ENCODE peak calls at places on chromosomes 3 and 15, in seven cellular contexts. One of them, this sample, is unnamed.

GRCh38 chr3:148902173-148902791 is 37.2 kb downstream of the CPA3 start:
- DNase-seq in PC-9: no peak
- DNase-seq in cardiac fibroblast: peak
- DNase-seq in H4: no peak
- DNase-seq in skeletal muscle cell: peak
- DNase-seq in natural killer cell: no peak
- DNase-seq in stimulated activated CD4-positive, alpha-beta T cell treated with anti-CD3 and anti-CD28 coated beads, Interleukin-4, amount 100 ng/mL, for 48 hours: no peak
- DNase-seq in this sample: peak

GRCh38 chr3:41251593-41251992 is 52.3 kb downstream of the CTNNB1 start:
- DNase-seq in PC-9: no peak
- DNase-seq in cardiac fibroblast: no peak
- DNase-seq in H4: no peak
- DNase-seq in skeletal muscle cell: no peak
- DNase-seq in natural killer cell: no peak
- DNase-seq in stimulated activated CD4-positive, alpha-beta T cell treated with anti-CD3 and anti-CD28 coated beads, Interleukin-4, amount 100 ng/mL, for 48 hours: no peak
- DNase-seq in this sample: no peak

GRCh38 chr3:188432826-188433525 is 279.0 kb downstream of the LPP start:
- DNase-seq in PC-9: no peak
- DNase-seq in cardiac fibroblast: peak
- DNase-seq in H4: no peak
- DNase-seq in skeletal muscle cell: no peak
- DNase-seq in natural killer cell: no peak
- DNase-seq in stimulated activated CD4-positive, alpha-beta T cell treated with anti-CD3 and anti-CD28 coated beads, Interleukin-4, amount 100 ng/mL, for 48 hours: no peak
- DNase-seq in this sample: no peak

GRCh38 chr3:37899711-37900306 is 38.1 kb downstream of the CTDSPL start:
- DNase-seq in PC-9: no peak
- DNase-seq in cardiac fibroblast: no peak
- DNase-seq in H4: no peak
- DNase-seq in skeletal muscle cell: no peak
- DNase-seq in natural killer cell: no peak
- DNase-seq in stimulated activated CD4-positive, alpha-beta T cell treated with anti-CD3 and anti-CD28 coated beads, Interleukin-4, amount 100 ng/mL, for 48 hours: no peak
- DNase-seq in this sample: no peak

GRCh38 chr3:134320749-134321148 is 53.5 kb downstream of the AMOTL2 start:
- DNase-seq in PC-9: peak
- DNase-seq in cardiac fibroblast: no peak
- DNase-seq in H4: peak
- DNase-seq in skeletal muscle cell: no peak
- DNase-seq in natural killer cell: no peak
- DNase-seq in stimulated activated CD4-positive, alpha-beta T cell treated with anti-CD3 and anti-CD28 coated beads, Interleukin-4, amount 100 ng/mL, for 48 hours: no peak
- DNase-seq in this sample: no peak

GRCh38 chr15:82875411-82876003 is 66.1 kb downstream of the WHAMM start:
- DNase-seq in PC-9: no peak
- DNase-seq in cardiac fibroblast: peak
- DNase-seq in H4: no peak
- DNase-seq in skeletal muscle cell: peak
- DNase-seq in natural killer cell: no peak
- DNase-seq in stimulated activated CD4-positive, alpha-beta T cell treated with anti-CD3 and anti-CD28 coated beads, Interleukin-4, amount 100 ng/mL, for 48 hours: no peak
- DNase-seq in this sample: no peak

GRCh38 chr3:10977864-10978510 is 14.6 kb upstream of the SLC6A1 start:
- DNase-seq in PC-9: no peak
- DNase-seq in cardiac fibroblast: peak
- DNase-seq in H4: no peak
- DNase-seq in skeletal muscle cell: peak
- DNase-seq in natural killer cell: no peak
- DNase-seq in stimulated activated CD4-positive, alpha-beta T cell treated with anti-CD3 and anti-CD28 coated beads, Interleukin-4, amount 100 ng/mL, for 48 hours: no peak
- DNase-seq in this sample: peak

GRCh38 chr15:37095197-37095992 is 5.0 kb downstream of the MEIS2 start:
- DNase-seq in PC-9: no peak
- DNase-seq in cardiac fibroblast: peak
- DNase-seq in H4: no peak
- DNase-seq in skeletal muscle cell: no peak
- DNase-seq in natural killer cell: no peak
- DNase-seq in stimulated activated CD4-positive, alpha-beta T cell treated with anti-CD3 and anti-CD28 coated beads, Interleukin-4, amount 100 ng/mL, for 48 hours: no peak
- DNase-seq in this sample: no peak

GRCh38 chr15:99708563-99708962 is 24.7 kb downstream of the LYSMD4 start:
- DNase-seq in PC-9: peak
- DNase-seq in cardiac fibroblast: peak
- DNase-seq in H4: peak
- DNase-seq in skeletal muscle cell: peak
- DNase-seq in natural killer cell: no peak
- DNase-seq in stimulated activated CD4-positive, alpha-beta T cell treated with anti-CD3 and anti-CD28 coated beads, Interleukin-4, amount 100 ng/mL, for 48 hours: no peak
- DNase-seq in this sample: peak

GRCh38 chr15:44633603-44634002 is 29.9 kb downstream of the SPG11 start:
- DNase-seq in PC-9: no peak
- DNase-seq in cardiac fibroblast: peak
- DNase-seq in H4: no peak
- DNase-seq in skeletal muscle cell: peak
- DNase-seq in natural killer cell: no peak
- DNase-seq in stimulated activated CD4-positive, alpha-beta T cell treated with anti-CD3 and anti-CD28 coated beads, Interleukin-4, amount 100 ng/mL, for 48 hours: no peak
- DNase-seq in this sample: no peak

This sample was measured in non-pigmented ciliary epithelial cell.